ENCODE peak calls at places on chromosomes 12 and 14, in six cellular contexts. One of them, this sample, is unnamed.

GRCh38 chr12:42030588-42030987 is 114.1 kb downstream of the GXYLT1 start:
- DNase-seq in uterus: no peak
- DNase-seq in prostate gland: no peak
- DNase-seq in neural progenitor cell: no peak
- DNase-seq in mammary epithelial cell: no peak
- DNase-seq in thoracic aorta: no peak
- DNase-seq in this sample: no peak

GRCh38 chr14:57749267-57749666 is 116.6 kb downstream of the SLC35F4 start:
- DNase-seq in uterus: no peak
- DNase-seq in prostate gland: no peak
- DNase-seq in neural progenitor cell: no peak
- DNase-seq in mammary epithelial cell: peak; percentile 78
- DNase-seq in thoracic aorta: no peak
- DNase-seq in this sample: no peak

GRCh38 chr14:75350505-75351060 is 72.0 kb downstream of the FOS start:
- DNase-seq in uterus: no peak
- DNase-seq in prostate gland: no peak
- DNase-seq in neural progenitor cell: no peak
- DNase-seq in mammary epithelial cell: no peak
- DNase-seq in thoracic aorta: no peak
- DNase-seq in this sample: no peak

GRCh38 chr12:26732010-26732908 is 100.7 kb downstream of the ITPR2 start:
- DNase-seq in uterus: no peak
- DNase-seq in prostate gland: no peak
- DNase-seq in neural progenitor cell: no peak
- DNase-seq in mammary epithelial cell: no peak
- DNase-seq in thoracic aorta: no peak
- DNase-seq in this sample: no peak

GRCh38 chr12:6769681-6770080 is 2.6 kb upstream of the LAG3 start:
- DNase-seq in uterus: no peak
- DNase-seq in prostate gland: no peak
- DNase-seq in neural progenitor cell: no peak
- DNase-seq in mammary epithelial cell: no peak
- DNase-seq in thoracic aorta: no peak
- DNase-seq in this sample: no peak

GRCh38 chr12:97748298-97748697 is 285.7 kb downstream of the RMST start:
- DNase-seq in uterus: no peak
- DNase-seq in prostate gland: peak; percentile 41
- DNase-seq in neural progenitor cell: no peak
- DNase-seq in mammary epithelial cell: no peak
- DNase-seq in thoracic aorta: no peak
- DNase-seq in this sample: no peak

GRCh38 chr12:115700896-115701465 is 576.5 kb downstream of the MED13L start:
- DNase-seq in uterus: no peak
- DNase-seq in prostate gland: no peak
- DNase-seq in neural progenitor cell: no peak
- DNase-seq in mammary epithelial cell: no peak
- DNase-seq in thoracic aorta: no peak
- DNase-seq in this sample: peak; percentile 37

GRCh38 chr14:51652168-51653095 is 722 bp downstream of the FRMD6 start:
- DNase-seq in uterus: peak; percentile 56
- DNase-seq in prostate gland: peak; percentile 40
- DNase-seq in neural progenitor cell: peak; percentile 73
- DNase-seq in mammary epithelial cell: no peak
- DNase-seq in thoracic aorta: no peak
- DNase-seq in this sample: peak; percentile 53

GRCh38 chr12:4506870-4507269 is 31.8 kb upstream of the RAD51AP1 start:
- DNase-seq in uterus: no peak
- DNase-seq in prostate gland: no peak
- DNase-seq in neural progenitor cell: no peak
- DNase-seq in mammary epithelial cell: peak; percentile 79
- DNase-seq in thoracic aorta: no peak
- DNase-seq in this sample: peak; percentile 39

GRCh38 chr12:108612788-108613282 is 15.0 kb upstream of the TMEM119 start:
- DNase-seq in uterus: no peak
- DNase-seq in prostate gland: no peak
- DNase-seq in neural progenitor cell: peak; percentile 48
- DNase-seq in mammary epithelial cell: peak; percentile 37
- DNase-seq in thoracic aorta: no peak
- DNase-seq in this sample: no peak

GRCh38 chr12:131223791-131224567 is 270.3 kb downstream of the ADGRD1 start:
- DNase-seq in uterus: no peak
- DNase-seq in prostate gland: no peak
- DNase-seq in neural progenitor cell: no peak
- DNase-seq in mammary epithelial cell: no peak
- DNase-seq in thoracic aorta: no peak
- DNase-seq in this sample: no peak

GRCh38 chr14:72104011-72104613 is 171.9 kb downstream of the RGS6 start:
- DNase-seq in uterus: no peak
- DNase-seq in prostate gland: no peak
- DNase-seq in neural progenitor cell: peak; percentile 45
- DNase-seq in mammary epithelial cell: no peak
- DNase-seq in thoracic aorta: no peak
- DNase-seq in this sample: peak; percentile 3

GRCh38 chr12:98725481-98726247 is 80.6 kb downstream of the APAF1 start:
- DNase-seq in uterus: peak; percentile 51
- DNase-seq in prostate gland: no peak
- DNase-seq in neural progenitor cell: peak; percentile 66
- DNase-seq in mammary epithelial cell: peak; percentile 41
- DNase-seq in thoracic aorta: no peak
- DNase-seq in this sample: peak; percentile 72

GRCh38 chr12:111596985-111597730 is 2.0 kb downstream of the ATXN2 start:
- DNase-seq in uterus: peak; percentile 29
- DNase-seq in prostate gland: peak; percentile 53
- DNase-seq in neural progenitor cell: peak; percentile 68
- DNase-seq in mammary epithelial cell: peak; percentile 67
- DNase-seq in thoracic aorta: no peak
- DNase-seq in this sample: peak; percentile 74

GRCh38 chr14:78933948-78934524 is 763.9 kb downstream of the NRXN3 start:
- DNase-seq in uterus: no peak
- DNase-seq in prostate gland: no peak
- DNase-seq in neural progenitor cell: peak; percentile 35
- DNase-seq in mammary epithelial cell: peak; percentile 8
- DNase-seq in thoracic aorta: no peak
- DNase-seq in this sample: peak; percentile 69

GRCh38 chr12:7068240-7068993 is 7.9 kb downstream of the C1S start:
- DNase-seq in uterus: no peak
- DNase-seq in prostate gland: no peak
- DNase-seq in neural progenitor cell: no peak
- DNase-seq in mammary epithelial cell: no peak
- DNase-seq in thoracic aorta: no peak
- DNase-seq in this sample: no peak

GRCh38 chr14:43896044-43896443 is 611.0 kb downstream of the FSCB start:
- DNase-seq in uterus: no peak
- DNase-seq in prostate gland: no peak
- DNase-seq in neural progenitor cell: no peak
- DNase-seq in mammary epithelial cell: no peak
- DNase-seq in thoracic aorta: no peak
- DNase-seq in this sample: no peak

GRCh38 chr12:94509317-94509716 is 49.6 kb upstream of the CEP83 start:
- DNase-seq in uterus: no peak
- DNase-seq in prostate gland: no peak
- DNase-seq in neural progenitor cell: no peak
- DNase-seq in mammary epithelial cell: no peak
- DNase-seq in thoracic aorta: no peak
- DNase-seq in this sample: no peak

GRCh38 chr14:74913986-74914573 is 9.0 kb downstream of the RPS6KL1 start:
- DNase-seq in uterus: peak; percentile 79
- DNase-seq in prostate gland: peak; percentile 68
- DNase-seq in neural progenitor cell: peak; percentile 73
- DNase-seq in mammary epithelial cell: peak; percentile 57
- DNase-seq in thoracic aorta: no peak
- DNase-seq in this sample: peak; percentile 94

GRCh38 chr12:57983150-57983857 is 41.9 kb downstream of the ATP23 start:
- DNase-seq in uterus: no peak
- DNase-seq in prostate gland: no peak
- DNase-seq in neural progenitor cell: peak; percentile 71
- DNase-seq in mammary epithelial cell: peak; percentile 28
- DNase-seq in thoracic aorta: no peak
- DNase-seq in this sample: peak; percentile 88

GRCh38 chr12:93911436-93911835 is 234.3 kb downstream of the CRADD start:
- DNase-seq in uterus: no peak
- DNase-seq in prostate gland: no peak
- DNase-seq in neural progenitor cell: no peak
- DNase-seq in mammary epithelial cell: no peak
- DNase-seq in thoracic aorta: no peak
- DNase-seq in this sample: peak; percentile 48

GRCh38 chr14:36605506-36605857 is 23.1 kb upstream of the NKX2-8 start:
- DNase-seq in uterus: no peak
- DNase-seq in prostate gland: no peak
- DNase-seq in neural progenitor cell: no peak
- DNase-seq in mammary epithelial cell: peak; percentile 10
- DNase-seq in thoracic aorta: no peak
- DNase-seq in this sample: peak; percentile 66

GRCh38 chr12:52924764-52925716 is 20.2 kb upstream of the KRT8 start:
- DNase-seq in uterus: peak; percentile 24
- DNase-seq in prostate gland: no peak
- DNase-seq in neural progenitor cell: no peak
- DNase-seq in mammary epithelial cell: peak; percentile 65
- DNase-seq in thoracic aorta: no peak
- DNase-seq in this sample: peak; percentile 53

GRCh38 chr12:103956515-103957027 is 9.1 kb upstream of the TDG start:
- DNase-seq in uterus: no peak
- DNase-seq in prostate gland: no peak
- DNase-seq in neural progenitor cell: no peak
- DNase-seq in mammary epithelial cell: no peak
- DNase-seq in thoracic aorta: no peak
- DNase-seq in this sample: no peak

GRCh38 chr14:49594347-49595089 is 4.2 kb upstream of the LRR1 start:
- DNase-seq in uterus: no peak
- DNase-seq in prostate gland: no peak
- DNase-seq in neural progenitor cell: no peak
- DNase-seq in mammary epithelial cell: no peak
- DNase-seq in thoracic aorta: no peak
- DNase-seq in this sample: peak; percentile 62

GRCh38 chr12:119012179-119012578 is 30.8 kb downstream of the SRRM4 start:
- DNase-seq in uterus: no peak
- DNase-seq in prostate gland: no peak
- DNase-seq in neural progenitor cell: no peak
- DNase-seq in mammary epithelial cell: no peak
- DNase-seq in thoracic aorta: no peak
- DNase-seq in this sample: no peak

DNA sequence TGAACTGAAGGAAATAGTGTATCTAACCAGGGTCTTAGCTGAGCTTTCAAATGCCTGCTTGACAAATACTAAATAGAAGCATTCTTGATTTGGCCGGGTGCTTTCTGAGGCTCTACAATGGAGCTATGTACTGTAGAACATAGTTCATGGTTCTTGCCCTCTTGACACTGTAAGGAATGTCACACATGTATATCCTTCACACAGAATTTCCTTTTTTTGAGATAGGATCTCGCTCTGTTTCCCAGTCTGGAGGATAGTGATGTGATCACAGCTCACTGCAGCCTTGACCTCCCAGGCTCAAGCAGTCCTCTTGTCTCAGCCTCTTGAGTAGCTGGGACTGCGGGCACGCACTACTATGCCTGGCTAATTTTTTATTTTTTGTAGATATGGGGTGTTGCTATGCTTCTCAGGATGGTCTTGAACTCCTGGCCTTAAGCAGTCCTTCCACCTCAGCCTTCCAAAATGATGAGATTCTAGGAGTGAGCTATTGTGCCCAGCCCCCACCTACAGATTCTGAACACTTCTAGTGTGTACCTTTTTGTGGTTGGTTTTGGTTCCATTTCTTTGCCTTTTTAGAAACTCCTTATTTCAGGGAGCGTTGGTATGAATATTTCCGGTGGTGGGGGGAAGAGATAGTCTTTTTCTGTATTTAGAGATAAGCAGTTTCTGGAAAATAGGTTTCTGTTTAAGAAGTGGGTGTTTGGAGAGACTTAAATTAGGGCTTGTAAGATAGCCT is 4.2 kb downstream of the MLXIP start:
- DNase-seq in uterus: no peak
- DNase-seq in prostate gland: no peak
- DNase-seq in neural progenitor cell: no peak
- DNase-seq in mammary epithelial cell: no peak
- DNase-seq in thoracic aorta: no peak
- DNase-seq in this sample: no peak
- H3K4me1 ChIP-seq in uterus: peaks cover 5% of the 10 kb centered on the region
- H3K4me1 ChIP-seq in prostate gland: no peaks in the 10 kb centered on the region
- H3K4me1 ChIP-seq in neural progenitor cell: peaks cover 19% of the 10 kb centered on the region
- H3K4me1 ChIP-seq in mammary epithelial cell: peaks cover 27% of the 10 kb centered on the region
- H3K4me1 ChIP-seq in thoracic aorta: peaks cover 47% of the 10 kb centered on the region
- H3K4me1 ChIP-seq in this sample: peaks cover 57% of the 10 kb centered on the region

DNA sequence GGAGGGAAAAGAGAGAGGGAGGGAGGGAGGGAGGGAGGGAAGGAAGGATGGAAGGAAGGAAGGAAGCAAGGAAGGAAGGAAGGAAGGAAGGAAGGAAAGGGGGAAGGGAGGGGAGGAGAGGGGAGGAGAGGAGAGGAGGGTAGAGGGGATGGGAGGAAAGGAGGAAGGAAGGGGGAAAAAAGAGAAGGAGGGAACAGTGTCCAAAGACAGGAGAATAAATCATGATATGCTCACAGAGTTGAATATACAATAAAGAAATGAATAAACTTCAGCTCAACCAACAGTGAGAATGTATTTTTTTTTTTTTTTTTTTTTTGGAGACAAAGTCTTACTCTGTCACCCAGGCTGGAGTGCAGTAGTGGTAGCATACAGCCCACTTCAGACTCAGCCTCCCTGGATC is 4.0 kb downstream of the OR6J1 start:
- DNase-seq in uterus: no peak
- DNase-seq in prostate gland: no peak
- DNase-seq in neural progenitor cell: no peak
- DNase-seq in mammary epithelial cell: no peak
- DNase-seq in thoracic aorta: no peak
- DNase-seq in this sample: no peak
- H3K4me1 ChIP-seq in uterus: no peaks in the 10 kb centered on the region
- H3K4me1 ChIP-seq in prostate gland: no peaks in the 10 kb centered on the region
- H3K4me1 ChIP-seq in neural progenitor cell: no peaks in the 10 kb centered on the region
- H3K4me1 ChIP-seq in mammary epithelial cell: no peaks in the 10 kb centered on the region
- H3K4me1 ChIP-seq in thoracic aorta: no peaks in the 10 kb centered on the region
- H3K4me1 ChIP-seq in this sample: no peaks in the 10 kb centered on the region

DNA sequence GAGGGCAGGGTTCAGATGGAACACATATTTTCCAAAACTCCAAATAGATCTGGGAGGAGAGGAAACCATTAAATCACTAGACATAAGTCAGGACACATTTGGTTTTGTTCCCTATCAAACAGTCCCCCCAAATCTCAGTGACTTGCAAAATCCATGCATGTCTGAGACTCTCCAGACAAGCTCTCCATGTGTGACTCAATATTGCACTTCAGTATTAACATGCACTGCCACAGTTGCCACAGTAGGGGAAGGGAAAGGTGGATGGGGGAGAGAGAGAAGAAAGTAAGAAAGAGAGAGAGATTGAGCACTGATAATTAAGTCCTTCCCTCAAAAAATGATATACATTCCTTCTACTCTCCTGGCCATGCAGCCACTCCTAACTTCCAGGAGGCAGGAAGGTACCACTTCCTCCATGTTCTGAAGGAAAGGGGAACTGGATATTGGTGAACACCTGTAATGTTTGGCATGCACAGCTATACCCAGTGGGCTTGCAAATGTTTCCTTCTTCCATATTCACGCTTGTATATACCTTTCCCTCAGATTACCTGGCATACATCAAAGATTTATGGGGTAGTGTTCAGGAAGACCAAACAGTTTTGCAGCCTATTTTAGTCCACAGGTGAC is 310.0 kb downstream of the ZFP36L1 start:
- DNase-seq in uterus: no peak
- DNase-seq in prostate gland: no peak
- DNase-seq in neural progenitor cell: no peak
- DNase-seq in mammary epithelial cell: no peak
- DNase-seq in thoracic aorta: no peak
- DNase-seq in this sample: no peak
- H3K4me1 ChIP-seq in uterus: no peaks in the 10 kb centered on the region
- H3K4me1 ChIP-seq in prostate gland: no peaks in the 10 kb centered on the region
- H3K4me1 ChIP-seq in neural progenitor cell: peaks cover 13% of the 10 kb centered on the region
- H3K4me1 ChIP-seq in mammary epithelial cell: peaks cover 22% of the 10 kb centered on the region
- H3K4me1 ChIP-seq in thoracic aorta: peaks cover 20% of the 10 kb centered on the region
- H3K4me1 ChIP-seq in this sample: peaks cover 27% of the 10 kb centered on the region

GRCh38 chr12:47277071-47277408 is 197.3 kb upstream of the AMIGO2 start:
- DNase-seq in uterus: no peak
- DNase-seq in prostate gland: peak; percentile 81
- DNase-seq in neural progenitor cell: no peak
- DNase-seq in mammary epithelial cell: no peak
- DNase-seq in thoracic aorta: no peak
- DNase-seq in this sample: no peak
- H3K4me1 ChIP-seq in uterus: no peaks in the 10 kb centered on the region
- H3K4me1 ChIP-seq in prostate gland: no peaks in the 10 kb centered on the region
- H3K4me1 ChIP-seq in neural progenitor cell: peaks cover 15% of the 10 kb centered on the region
- H3K4me1 ChIP-seq in mammary epithelial cell: peaks cover 71% of the 10 kb centered on the region
- H3K4me1 ChIP-seq in thoracic aorta: peaks cover 8% of the 10 kb centered on the region
- H3K4me1 ChIP-seq in this sample: peaks cover 18% of the 10 kb centered on the region

This sample was measured in adipocyte.